ENCODE peak calls at places on chromosomes 13 and 19, in five cellular contexts. One of them, this sample, is unnamed.

GRCh38 chr13:73937420-73937819 is 196.8 kb downstream of the KLF12 start:
- DNase-seq in aorta: no peak
- DNase-seq in bronchial epithelial cell: no peak
- DNase-seq in gastrocnemius medialis: no peak
- DNase-seq in AG04450: no peak
- DNase-seq in this sample: no peak

GRCh38 chr19:409006-409514 is at the start of gene C2CD4C:
- DNase-seq in aorta: peak; percentile 77
- DNase-seq in gastrocnemius medialis: no peak
- DNase-seq in bronchial epithelial cell: no peak
- DNase-seq in AG04450: no peak
- DNase-seq in this sample: peak; percentile 64

GRCh38 chr19:41866284-41866683 is 6.2 kb downstream of the RPS19 start:
- DNase-seq in gastrocnemius medialis: no peak
- DNase-seq in aorta: no peak
- DNase-seq in bronchial epithelial cell: no peak
- DNase-seq in AG04450: no peak
- DNase-seq in this sample: no peak

GRCh38 chr19:50204811-50205675 is 1.6 kb downstream of the MYH14 start:
- DNase-seq in AG04450: no peak
- DNase-seq in gastrocnemius medialis: peak; percentile 63
- DNase-seq in bronchial epithelial cell: no peak
- DNase-seq in aorta: no peak
- DNase-seq in this sample: peak; percentile 79

GRCh38 chr13:29761815-29762214 is 88.6 kb downstream of the UBL3 start:
- DNase-seq in aorta: no peak
- DNase-seq in bronchial epithelial cell: no peak
- DNase-seq in AG04450: no peak
- DNase-seq in gastrocnemius medialis: no peak
- DNase-seq in this sample: no peak

GRCh38 chr19:46975918-46976782 is 43.5 kb upstream of the NPAS1 start:
- DNase-seq in gastrocnemius medialis: peak; percentile 97
- DNase-seq in bronchial epithelial cell: peak; percentile 77
- DNase-seq in aorta: peak; percentile 98
- DNase-seq in AG04450: peak; percentile 73
- DNase-seq in this sample: peak; percentile 96

GRCh38 chr19:670609-671075 is 5.5 kb upstream of the FSTL3 start:
- DNase-seq in AG04450: no peak
- DNase-seq in bronchial epithelial cell: no peak
- DNase-seq in aorta: no peak
- DNase-seq in gastrocnemius medialis: no peak
- DNase-seq in this sample: no peak

GRCh38 chr13:24618219-24618955 is 61.8 kb upstream of the ATP12A start:
- DNase-seq in bronchial epithelial cell: peak; percentile 15
- DNase-seq in AG04450: no peak
- DNase-seq in aorta: peak; percentile 67
- DNase-seq in gastrocnemius medialis: no peak
- DNase-seq in this sample: no peak

GRCh38 chr19:39918183-39918651 is 16.2 kb downstream of the FCGBP start:
- DNase-seq in gastrocnemius medialis: no peak
- DNase-seq in AG04450: no peak
- DNase-seq in bronchial epithelial cell: no peak
- DNase-seq in aorta: no peak
- DNase-seq in this sample: no peak

GRCh38 chr13:46962286-46962941 is 65.6 kb upstream of the HTR2A start:
- DNase-seq in gastrocnemius medialis: no peak
- DNase-seq in aorta: no peak
- DNase-seq in AG04450: no peak
- DNase-seq in bronchial epithelial cell: peak; percentile 48
- DNase-seq in this sample: no peak

GRCh38 chr19:17405250-17406038 is at the start of gene BST2:
- DNase-seq in AG04450: no peak
- DNase-seq in bronchial epithelial cell: no peak
- DNase-seq in aorta: no peak
- DNase-seq in gastrocnemius medialis: peak; percentile 28
- DNase-seq in this sample: peak; percentile 75

GRCh38 chr13:94950303-94950702 is 238.0 kb upstream of the SOX21 start:
- DNase-seq in bronchial epithelial cell: no peak
- DNase-seq in AG04450: no peak
- DNase-seq in aorta: no peak
- DNase-seq in gastrocnemius medialis: no peak
- DNase-seq in this sample: no peak

GRCh38 chr13:32232263-32232662 is 82.9 kb downstream of the ZAR1L start:
- DNase-seq in aorta: no peak
- DNase-seq in AG04450: no peak
- DNase-seq in bronchial epithelial cell: no peak
- DNase-seq in gastrocnemius medialis: no peak
- DNase-seq in this sample: no peak

GRCh38 chr13:112854321-112854720 is 114.7 kb upstream of the MCF2L start:
- DNase-seq in gastrocnemius medialis: no peak
- DNase-seq in aorta: no peak
- DNase-seq in AG04450: no peak
- DNase-seq in bronchial epithelial cell: no peak
- DNase-seq in this sample: no peak

GRCh38 chr13:67070306-67070705 is 159.8 kb downstream of the PCDH9 start:
- DNase-seq in aorta: no peak
- DNase-seq in gastrocnemius medialis: no peak
- DNase-seq in bronchial epithelial cell: no peak
- DNase-seq in AG04450: no peak
- DNase-seq in this sample: no peak

GRCh38 chr19:33273881-33274662 is 28.3 kb downstream of the CEBPA start:
- DNase-seq in gastrocnemius medialis: no peak
- DNase-seq in aorta: no peak
- DNase-seq in bronchial epithelial cell: peak; percentile 79
- DNase-seq in AG04450: peak; percentile 34
- DNase-seq in this sample: no peak

GRCh38 chr13:101474419-101474957 is 22.0 kb downstream of the ITGBL1 start:
- DNase-seq in aorta: no peak
- DNase-seq in AG04450: peak; percentile 90
- DNase-seq in gastrocnemius medialis: no peak
- DNase-seq in bronchial epithelial cell: no peak
- DNase-seq in this sample: no peak

GRCh38 chr19:9786342-9786741 is 17.8 kb upstream of the ZNF846 start:
- DNase-seq in AG04450: no peak
- DNase-seq in aorta: no peak
- DNase-seq in gastrocnemius medialis: no peak
- DNase-seq in bronchial epithelial cell: no peak
- DNase-seq in this sample: no peak

GRCh38 chr19:2887391-2887914 is 13.3 kb upstream of the ZNF57 start:
- DNase-seq in bronchial epithelial cell: peak; percentile 70
- DNase-seq in AG04450: peak; percentile 27
- DNase-seq in gastrocnemius medialis: no peak
- DNase-seq in aorta: peak; percentile 17
- DNase-seq in this sample: no peak

GRCh38 chr13:72931311-72931710 is 127.5 kb upstream of the KLF5 start:
- DNase-seq in AG04450: no peak
- DNase-seq in aorta: no peak
- DNase-seq in bronchial epithelial cell: peak; percentile 5
- DNase-seq in gastrocnemius medialis: no peak
- DNase-seq in this sample: no peak

GRCh38 chr13:23670793-23671192 is 100.6 kb downstream of the TNFRSF19 start:
- DNase-seq in aorta: no peak
- DNase-seq in AG04450: no peak
- DNase-seq in gastrocnemius medialis: no peak
- DNase-seq in bronchial epithelial cell: no peak
- DNase-seq in this sample: no peak

GRCh38 chr13:79626924-79627323 is 146.0 kb downstream of the NDFIP2 start:
- DNase-seq in bronchial epithelial cell: peak; percentile 74
- DNase-seq in AG04450: no peak
- DNase-seq in aorta: no peak
- DNase-seq in gastrocnemius medialis: no peak
- DNase-seq in this sample: no peak

GRCh38 chr19:11598746-11599145 is 1.5 kb downstream of the ZNF627 start:
- DNase-seq in aorta: peak; percentile 15
- DNase-seq in gastrocnemius medialis: no peak
- DNase-seq in AG04450: no peak
- DNase-seq in bronchial epithelial cell: no peak
- DNase-seq in this sample: no peak
- H3K4me3 ChIP-seq in aorta: peak overlapping the region; percentile 96
- H3K4me3 ChIP-seq in gastrocnemius medialis: no peak overlapping the region
- H3K4me3 ChIP-seq in AG04450: peak overlapping the region; percentile 87
- H3K4me3 ChIP-seq in bronchial epithelial cell: no peak overlapping the region
- H3K4me3 ChIP-seq in this sample: no peak overlapping the region

GRCh38 chr19:1789282-1790020 is 22.6 kb downstream of the ATP8B3 start:
- DNase-seq in AG04450: no peak
- DNase-seq in bronchial epithelial cell: no peak
- DNase-seq in aorta: no peak
- DNase-seq in gastrocnemius medialis: no peak
- DNase-seq in this sample: no peak

GRCh38 chr19:1787116-1787515 is 25.0 kb downstream of the ATP8B3 start:
- DNase-seq in bronchial epithelial cell: no peak
- DNase-seq in AG04450: no peak
- DNase-seq in gastrocnemius medialis: no peak
- DNase-seq in aorta: no peak
- DNase-seq in this sample: no peak

GRCh38 chr19:1791879-1792278 is 20.2 kb downstream of the ATP8B3 start:
- DNase-seq in AG04450: no peak
- DNase-seq in bronchial epithelial cell: no peak
- DNase-seq in gastrocnemius medialis: no peak
- DNase-seq in aorta: no peak
- DNase-seq in this sample: no peak

GRCh38 chr19:1786668-1787067 is 25.4 kb downstream of the ATP8B3 start:
- DNase-seq in bronchial epithelial cell: no peak
- DNase-seq in gastrocnemius medialis: no peak
- DNase-seq in aorta: no peak
- DNase-seq in AG04450: no peak
- DNase-seq in this sample: no peak

DNA sequence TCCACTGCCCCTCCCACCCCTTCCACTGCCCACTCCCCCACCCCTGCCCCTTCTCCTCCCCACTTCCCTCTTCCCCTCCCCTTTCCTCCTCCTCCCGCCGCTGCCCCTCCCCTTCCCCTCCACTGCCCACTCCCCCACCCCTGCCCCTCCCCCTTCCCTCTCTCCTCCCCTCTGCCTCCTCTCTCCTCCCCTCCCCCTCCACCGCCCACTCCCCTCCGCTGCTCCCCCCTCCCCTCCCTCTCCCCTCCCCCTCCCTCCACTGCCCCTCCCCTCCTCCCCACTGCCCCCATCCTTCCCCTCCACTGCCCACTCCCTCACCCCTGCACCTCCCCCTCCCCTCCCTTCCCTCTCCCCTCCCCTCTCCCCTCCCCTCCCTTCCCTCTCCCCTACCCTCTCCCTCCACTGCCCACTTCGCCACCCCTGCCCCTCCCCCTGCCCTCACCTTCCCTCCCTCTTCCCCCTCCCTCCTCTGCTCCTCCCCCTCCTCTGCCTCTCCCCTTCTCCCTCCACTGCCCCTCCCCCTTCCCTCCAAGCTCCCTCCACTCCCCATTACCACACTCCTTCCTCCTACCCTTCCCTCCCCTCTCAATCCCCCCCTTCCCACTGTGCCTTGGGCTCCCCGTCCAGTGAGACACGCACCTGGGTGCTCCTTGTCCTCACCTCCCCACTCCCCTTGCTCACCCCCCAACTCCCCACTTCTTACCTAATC is 21.9 kb downstream of the ATP8B3 start:
- DNase-seq in bronchial epithelial cell: no peak
- DNase-seq in gastrocnemius medialis: no peak
- DNase-seq in aorta: no peak
- DNase-seq in AG04450: no peak
- DNase-seq in this sample: no peak
- H3K4me3 ChIP-seq in bronchial epithelial cell: no peak overlapping the region
- H3K4me3 ChIP-seq in gastrocnemius medialis: no peak overlapping the region
- H3K4me3 ChIP-seq in aorta: no peak overlapping the region
- H3K4me3 ChIP-seq in AG04450: no peak overlapping the region
- H3K4me3 ChIP-seq in this sample: no peak overlapping the region

GRCh38 chr13:36130168-36130541 is 1.0 kb downstream of the DCLK1 start:
- DNase-seq in gastrocnemius medialis: no peak
- DNase-seq in aorta: no peak
- DNase-seq in bronchial epithelial cell: no peak
- DNase-seq in AG04450: no peak
- DNase-seq in this sample: no peak

GRCh38 chr13:36130542-36131214 is 504 bp downstream of the DCLK1 start:
- DNase-seq in gastrocnemius medialis: no peak
- DNase-seq in aorta: peak; percentile 78
- DNase-seq in AG04450: no peak
- DNase-seq in bronchial epithelial cell: no peak
- DNase-seq in this sample: peak; percentile 46

GRCh38 chr13:36133950-36134349 is 2.8 kb upstream of the DCLK1 start:
- DNase-seq in bronchial epithelial cell: no peak
- DNase-seq in aorta: no peak
- DNase-seq in AG04450: no peak
- DNase-seq in gastrocnemius medialis: no peak
- DNase-seq in this sample: no peak

GRCh38 chr13:36131215-36131930 is at the start of gene DCLK1:
- DNase-seq in bronchial epithelial cell: no peak
- DNase-seq in gastrocnemius medialis: peak; percentile 30
- DNase-seq in AG04450: no peak
- DNase-seq in aorta: peak; percentile 89
- DNase-seq in this sample: peak; percentile 73

DNA sequence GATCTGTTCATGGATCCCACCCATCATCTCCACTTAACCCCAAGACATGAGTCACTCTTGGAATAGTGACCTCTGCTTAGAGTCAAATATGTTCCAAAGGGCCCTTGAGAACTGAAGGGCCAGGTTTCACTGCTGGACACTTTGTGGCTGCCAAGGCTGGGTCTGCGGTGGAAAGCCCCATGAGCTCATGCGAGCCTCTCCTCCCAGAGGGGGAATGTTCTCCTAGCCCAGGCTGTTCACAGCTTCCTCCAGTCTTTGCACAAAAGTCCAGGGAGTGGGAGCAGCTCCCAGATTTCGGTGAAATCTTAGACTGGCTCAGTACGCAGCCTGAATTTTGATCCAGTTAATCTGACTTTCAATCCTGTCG is 732 bp upstream of the DCLK1 start:
- DNase-seq in AG04450: no peak
- DNase-seq in aorta: peak; percentile 87
- DNase-seq in bronchial epithelial cell: no peak
- DNase-seq in gastrocnemius medialis: peak; percentile 53
- DNase-seq in this sample: peak; percentile 75
- H3K4me3 ChIP-seq in AG04450: no peak overlapping the region
- H3K4me3 ChIP-seq in aorta: no peak overlapping the region
- H3K4me3 ChIP-seq in bronchial epithelial cell: no peak overlapping the region
- H3K4me3 ChIP-seq in gastrocnemius medialis: peak overlapping the region; percentile 48
- H3K4me3 ChIP-seq in this sample: peak overlapping the region; percentile 54

GRCh38 chr19:52022193-52022592 is 6.0 kb downstream of the ZNF614 start:
- DNase-seq in bronchial epithelial cell: no peak
- DNase-seq in AG04450: no peak
- DNase-seq in gastrocnemius medialis: no peak
- DNase-seq in aorta: no peak
- DNase-seq in this sample: no peak

GRCh38 chr19:52020506-52020905 is 7.7 kb downstream of the ZNF614 start:
- DNase-seq in AG04450: no peak
- DNase-seq in aorta: no peak
- DNase-seq in bronchial epithelial cell: no peak
- DNase-seq in gastrocnemius medialis: no peak
- DNase-seq in this sample: no peak
- H3K4me3 ChIP-seq in AG04450: no peak overlapping the region
- H3K4me3 ChIP-seq in aorta: no peak overlapping the region
- H3K4me3 ChIP-seq in bronchial epithelial cell: no peak overlapping the region
- H3K4me3 ChIP-seq in gastrocnemius medialis: no peak overlapping the region
- H3K4me3 ChIP-seq in this sample: no peak overlapping the region

GRCh38 chr19:7376151-7376852 is 27.6 kb downstream of the ARHGEF18 start:
- DNase-seq in gastrocnemius medialis: no peak
- DNase-seq in bronchial epithelial cell: peak; percentile 30
- DNase-seq in aorta: peak; percentile 31
- DNase-seq in AG04450: no peak
- DNase-seq in this sample: no peak
- H3K4me3 ChIP-seq in gastrocnemius medialis: no peak overlapping the region
- H3K4me3 ChIP-seq in bronchial epithelial cell: no peak overlapping the region
- H3K4me3 ChIP-seq in aorta: no peak overlapping the region
- H3K4me3 ChIP-seq in AG04450: no peak overlapping the region
- H3K4me3 ChIP-seq in this sample: no peak overlapping the region